ENCODE peak calls at places on chromosomes 3 and 15, in five cellular contexts. One of them, this sample, is unnamed.

GRCh38 chr3:115692887-115693524 is 69.7 kb downstream of the GAP43 start:
- DNase-seq in NT2/D1: peak
- DNase-seq in HepG2: peak
- DNase-seq in H1: peak
- DNase-seq in GM12878: peak
- DNase-seq in this sample: peak

GRCh38 chr3:52227117-52227516 is 1.7 kb upstream of the TLR9 start:
- DNase-seq in NT2/D1: no peak
- DNase-seq in HepG2: no peak
- DNase-seq in H1: no peak
- DNase-seq in GM12878: no peak
- DNase-seq in this sample: no peak

GRCh38 chr3:13886593-13887129 is 6.8 kb upstream of the WNT7A start:
- DNase-seq in NT2/D1: no peak
- DNase-seq in HepG2: no peak
- DNase-seq in H1: no peak
- DNase-seq in GM12878: no peak
- DNase-seq in this sample: no peak

GRCh38 chr3:66495633-66496032 is 5.2 kb downstream of the LRIG1 start:
- DNase-seq in NT2/D1: no peak
- DNase-seq in HepG2: no peak
- DNase-seq in H1: no peak
- DNase-seq in GM12878: no peak
- DNase-seq in this sample: no peak

GRCh38 chr3:10707089-10707983 is 108.7 kb upstream of the SLC6A11 start:
- DNase-seq in NT2/D1: no peak
- DNase-seq in HepG2: no peak
- DNase-seq in H1: no peak
- DNase-seq in GM12878: no peak
- DNase-seq in this sample: peak

GRCh38 chr15:31338879-31339557 is 12.4 kb downstream of the KLF13 start:
- DNase-seq in NT2/D1: no peak
- DNase-seq in HepG2: peak
- DNase-seq in H1: no peak
- DNase-seq in GM12878: peak
- DNase-seq in this sample: no peak

GRCh38 chr3:40580494-40581091 is 55.8 kb downstream of the ZNF621 start:
- DNase-seq in NT2/D1: peak
- DNase-seq in HepG2: peak
- DNase-seq in H1: peak
- DNase-seq in GM12878: no peak
- DNase-seq in this sample: peak

GRCh38 chr3:159082514-159082913 is 280.7 kb downstream of the MFSD1 start:
- DNase-seq in NT2/D1: no peak
- DNase-seq in HepG2: no peak
- DNase-seq in H1: no peak
- DNase-seq in GM12878: no peak
- DNase-seq in this sample: no peak

GRCh38 chr15:52788099-52788986 is 1.8 kb downstream of the ONECUT1 start:
- DNase-seq in NT2/D1: no peak
- DNase-seq in HepG2: no peak
- DNase-seq in H1: no peak
- DNase-seq in GM12878: no peak
- DNase-seq in this sample: no peak

GRCh38 chr3:97719156-97719821 is 45.3 kb upstream of the ARL6 start:
- DNase-seq in NT2/D1: peak
- DNase-seq in HepG2: peak
- DNase-seq in H1: peak
- DNase-seq in GM12878: peak
- DNase-seq in this sample: peak

GRCh38 chr15:63085289-63085688 is 36.4 kb upstream of the LACTB start:
- DNase-seq in NT2/D1: no peak
- DNase-seq in HepG2: no peak
- DNase-seq in H1: no peak
- DNase-seq in GM12878: no peak
- DNase-seq in this sample: no peak

GRCh38 chr15:51970132-51970817 is 1.3 kb downstream of the LEO1 start:
- DNase-seq in NT2/D1: no peak
- DNase-seq in HepG2: peak
- DNase-seq in H1: no peak
- DNase-seq in GM12878: no peak
- DNase-seq in this sample: no peak

GRCh38 chr3:106688463-106688862 is 688.8 kb upstream of the CCDC54 start:
- DNase-seq in NT2/D1: no peak
- DNase-seq in HepG2: peak
- DNase-seq in H1: no peak
- DNase-seq in GM12878: no peak
- DNase-seq in this sample: no peak

GRCh38 chr3:170355738-170356595 is 1.5 kb upstream of the SKIL start:
- DNase-seq in NT2/D1: no peak
- DNase-seq in HepG2: no peak
- DNase-seq in H1: no peak
- DNase-seq in GM12878: peak
- DNase-seq in this sample: no peak

GRCh38 chr3:67976683-67977082 is 322.3 kb upstream of the SUCLG2 start:
- DNase-seq in NT2/D1: no peak
- DNase-seq in HepG2: no peak
- DNase-seq in H1: no peak
- DNase-seq in GM12878: no peak
- DNase-seq in this sample: no peak

GRCh38 chr3:15884132-15884531 is 86.4 kb upstream of the ANKRD28 start:
- DNase-seq in NT2/D1: no peak
- DNase-seq in HepG2: no peak
- DNase-seq in H1: no peak
- DNase-seq in GM12878: no peak
- DNase-seq in this sample: no peak

GRCh38 chr15:62163397-62163796 is 1.7 kb downstream of the C2CD4B start:
- DNase-seq in NT2/D1: no peak
- DNase-seq in HepG2: no peak
- DNase-seq in H1: no peak
- DNase-seq in GM12878: no peak
- DNase-seq in this sample: no peak

GRCh38 chr15:51322622-51323296 is 15.6 kb downstream of the CYP19A1 start:
- DNase-seq in NT2/D1: no peak
- DNase-seq in HepG2: no peak
- DNase-seq in H1: no peak
- DNase-seq in GM12878: no peak
- DNase-seq in this sample: no peak

GRCh38 chr3:6326760-6327159 is 534.2 kb upstream of the GRM7 start:
- DNase-seq in NT2/D1: no peak
- DNase-seq in HepG2: no peak
- DNase-seq in H1: no peak
- DNase-seq in GM12878: no peak
- DNase-seq in this sample: no peak

GRCh38 chr15:94015324-94015723 is 216.0 kb upstream of the MCTP2 start:
- DNase-seq in NT2/D1: no peak
- DNase-seq in HepG2: no peak
- DNase-seq in H1: no peak
- DNase-seq in GM12878: no peak
- DNase-seq in this sample: no peak

GRCh38 chr3:188080091-188080490 is 73.9 kb upstream of the LPP start:
- DNase-seq in NT2/D1: no peak
- DNase-seq in HepG2: no peak
- DNase-seq in H1: no peak
- DNase-seq in GM12878: no peak
- DNase-seq in this sample: no peak

GRCh38 chr3:69925506-69925905 is 74.0 kb upstream of the SAMMSON start:
- DNase-seq in NT2/D1: no peak
- DNase-seq in HepG2: no peak
- DNase-seq in H1: no peak
- DNase-seq in GM12878: no peak
- DNase-seq in this sample: no peak

GRCh38 chr3:192819001-192819569 is 91.7 kb upstream of the FGF12 start:
- DNase-seq in NT2/D1: no peak
- DNase-seq in HepG2: no peak
- DNase-seq in H1: no peak
- DNase-seq in GM12878: peak
- DNase-seq in this sample: no peak

GRCh38 chr3:31724681-31725080 is 192.0 kb downstream of the STT3B start:
- DNase-seq in NT2/D1: no peak
- DNase-seq in HepG2: no peak
- DNase-seq in H1: no peak
- DNase-seq in GM12878: no peak
- DNase-seq in this sample: peak

GRCh38 chr3:111980716-111981456 is 2.1 kb downstream of the ABHD10 start:
- DNase-seq in NT2/D1: no peak
- DNase-seq in HepG2: no peak
- DNase-seq in H1: no peak
- DNase-seq in GM12878: no peak
- DNase-seq in this sample: no peak

GRCh38 chr3:72996121-72996472 is 514 bp upstream of the PPP4R2 start:
- DNase-seq in NT2/D1: no peak
- DNase-seq in HepG2: no peak
- DNase-seq in H1: no peak
- DNase-seq in GM12878: no peak
- DNase-seq in this sample: no peak

GRCh38 chr3:124771083-124771445 is 40.8 kb downstream of the UMPS start:
- DNase-seq in NT2/D1: no peak
- DNase-seq in HepG2: no peak
- DNase-seq in H1: no peak
- DNase-seq in GM12878: peak
- DNase-seq in this sample: no peak

GRCh38 chr15:33234019-33234418 is 39.5 kb upstream of the FMN1 start:
- DNase-seq in NT2/D1: no peak
- DNase-seq in HepG2: peak
- DNase-seq in H1: no peak
- DNase-seq in GM12878: no peak
- DNase-seq in this sample: peak

GRCh38 chr15:21261965-21262850 is 178.1 kb downstream of the POTEB3 start:
- DNase-seq in NT2/D1: no peak
- DNase-seq in HepG2: no peak
- DNase-seq in H1: no peak
- DNase-seq in GM12878: no peak
- DNase-seq in this sample: no peak

GRCh38 chr3:30826381-30827061 is 67.9 kb downstream of the GADL1 start:
- DNase-seq in NT2/D1: no peak
- DNase-seq in HepG2: no peak
- DNase-seq in H1: no peak
- DNase-seq in GM12878: no peak
- DNase-seq in this sample: no peak

GRCh38 chr15:53576841-53577240 is 182.6 kb downstream of the WDR72 start:
- DNase-seq in NT2/D1: no peak
- DNase-seq in HepG2: peak
- DNase-seq in H1: no peak
- DNase-seq in GM12878: no peak
- DNase-seq in this sample: no peak

GRCh38 chr15:88243895-88244787 is 12.4 kb downstream of the NTRK3 start:
- DNase-seq in NT2/D1: no peak
- DNase-seq in HepG2: peak
- DNase-seq in H1: no peak
- DNase-seq in GM12878: no peak
- DNase-seq in this sample: peak

GRCh38 chr3:111519193-111519592 is 22.8 kb upstream of the CD96 start:
- DNase-seq in NT2/D1: no peak
- DNase-seq in HepG2: no peak
- DNase-seq in H1: no peak
- DNase-seq in GM12878: no peak
- DNase-seq in this sample: no peak

GRCh38 chr15:99958426-99959097 is 225.3 kb upstream of the LYSMD4 start:
- DNase-seq in NT2/D1: no peak
- DNase-seq in HepG2: no peak
- DNase-seq in H1: no peak
- DNase-seq in GM12878: no peak
- DNase-seq in this sample: no peak

DNA sequence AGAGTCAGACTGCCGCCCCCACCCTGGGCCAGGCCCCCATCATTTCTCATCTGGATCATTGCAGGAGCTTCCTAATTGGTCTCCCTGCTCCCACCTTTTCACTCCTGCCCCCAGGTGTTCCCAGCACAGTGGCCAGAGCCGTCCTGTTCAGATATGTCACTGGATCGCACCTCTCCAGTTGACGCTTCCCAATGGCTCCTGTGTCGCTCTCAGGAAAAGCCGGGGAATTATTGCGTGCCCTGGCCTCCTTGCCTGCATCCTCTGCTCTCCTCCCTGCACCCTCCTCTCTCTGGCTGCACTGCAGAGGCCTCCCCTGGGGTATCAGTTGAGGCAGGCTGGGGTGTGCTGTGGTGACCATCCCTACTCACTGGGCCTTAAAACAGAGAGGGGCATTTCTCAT is 25.5 kb upstream of the CYP11A1 start:
- DNase-seq in NT2/D1: no peak
- DNase-seq in HepG2: no peak
- DNase-seq in H1: no peak
- DNase-seq in GM12878: no peak
- DNase-seq in this sample: no peak
- TF ChIP-seq SUZ12 in NT2/D1: no peak
- TF ChIP-seq SUZ12 in HepG2: no peak
- TF ChIP-seq SUZ12 in H1: no peak
- TF ChIP-seq SUZ12 in GM12878: no peak
- TF ChIP-seq SUZ12 in this sample: no peak

GRCh38 chr3:156390846-156391245 is 164.1 kb downstream of the SSR3 start:
- DNase-seq in NT2/D1: no peak
- DNase-seq in HepG2: no peak
- DNase-seq in H1: no peak
- DNase-seq in GM12878: no peak
- DNase-seq in this sample: no peak
- TF ChIP-seq SUZ12 in NT2/D1: no peak
- TF ChIP-seq SUZ12 in HepG2: no peak
- TF ChIP-seq SUZ12 in H1: no peak
- TF ChIP-seq SUZ12 in GM12878: no peak
- TF ChIP-seq SUZ12 in this sample: no peak

DNA sequence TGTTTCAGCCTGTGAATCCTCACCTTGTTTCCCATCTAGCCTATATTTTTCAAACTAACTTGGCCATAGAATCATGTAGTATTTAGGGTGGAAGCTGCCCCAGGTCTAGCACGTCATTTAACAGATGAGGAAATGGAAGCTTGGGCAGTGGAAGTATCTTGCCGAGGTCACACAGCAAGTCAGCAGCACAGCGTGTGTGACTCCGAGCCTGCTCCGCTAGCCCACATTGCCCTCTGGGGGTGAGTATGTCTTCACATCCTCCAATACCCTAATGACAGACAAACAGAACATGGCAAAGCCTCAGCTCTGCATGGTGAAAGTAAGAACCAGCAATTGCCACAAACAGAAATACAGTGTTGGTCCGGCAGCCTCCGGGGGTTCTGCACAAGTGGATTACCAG is 2.2 kb upstream of the CCR5 start:
- DNase-seq in NT2/D1: peak
- DNase-seq in HepG2: no peak
- DNase-seq in H1: peak
- DNase-seq in GM12878: peak
- DNase-seq in this sample: no peak
- TF ChIP-seq SUZ12 in NT2/D1: no peak
- TF ChIP-seq SUZ12 in HepG2: no peak
- TF ChIP-seq SUZ12 in H1: no peak
- TF ChIP-seq SUZ12 in GM12878: no peak
- TF ChIP-seq SUZ12 in this sample: no peak

DNA sequence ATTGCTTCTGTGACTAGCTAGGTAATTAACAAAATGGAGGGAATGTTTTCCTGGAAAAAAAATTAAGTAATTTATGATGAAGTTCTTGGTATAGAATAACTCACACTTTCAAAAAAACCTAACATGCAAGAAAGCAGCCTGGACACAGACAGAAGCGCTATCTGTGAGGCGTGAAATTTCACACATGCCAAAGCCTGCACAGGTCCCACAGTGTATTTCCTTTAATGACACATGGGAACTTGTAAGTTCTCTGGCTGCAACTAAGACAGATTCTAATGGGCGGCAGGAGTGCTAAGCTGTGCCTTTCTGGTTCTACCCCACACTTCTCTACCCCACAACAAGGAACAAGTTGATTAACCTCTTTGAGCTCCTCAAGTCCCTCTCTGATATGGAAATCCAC is 84.9 kb upstream of the NEO1 start:
- DNase-seq in NT2/D1: no peak
- DNase-seq in HepG2: no peak
- DNase-seq in H1: no peak
- DNase-seq in GM12878: no peak
- DNase-seq in this sample: peak
- TF ChIP-seq SUZ12 in NT2/D1: no peak
- TF ChIP-seq SUZ12 in HepG2: no peak
- TF ChIP-seq SUZ12 in H1: no peak
- TF ChIP-seq SUZ12 in GM12878: no peak
- TF ChIP-seq SUZ12 in this sample: no peak